ENCODE peak calls at places on chromosomes 3 and 15, in four cellular contexts. One of them, this sample, is unnamed.

GRCh38 chr15:78989701-78990248 is 44.9 kb upstream of the CTSH start:
- DNase-seq in mesendoderm: no peak
- DNase-seq in IMR-90: no peak
- DNase-seq in H1: no peak
- DNase-seq in this sample: no peak

GRCh38 chr3:194296448-194296831 is 54.7 kb downstream of the CPN2 start:
- DNase-seq in mesendoderm: peak; percentile 97
- DNase-seq in H1: no peak
- DNase-seq in IMR-90: peak; percentile 50
- DNase-seq in this sample: peak; percentile 54

GRCh38 chr15:29668120-29668602 is 154.1 kb downstream of the TJP1 start:
- DNase-seq in H1: peak; percentile 83
- DNase-seq in IMR-90: peak; percentile 88
- DNase-seq in mesendoderm: peak; percentile 95
- DNase-seq in this sample: peak; percentile 91

GRCh38 chr3:53230041-53230621 is 25.7 kb downstream of the TKT start:
- DNase-seq in H1: no peak
- DNase-seq in mesendoderm: peak; percentile 51
- DNase-seq in IMR-90: no peak
- DNase-seq in this sample: peak; percentile 61

GRCh38 chr15:30023798-30024295 is 58.9 kb upstream of the GOLGA8J start:
- DNase-seq in H1: no peak
- DNase-seq in mesendoderm: no peak
- DNase-seq in IMR-90: peak; percentile 23
- DNase-seq in this sample: no peak

GRCh38 chr3:183233986-183234385 is 19.1 kb upstream of the B3GNT5 start:
- DNase-seq in mesendoderm: no peak
- DNase-seq in H1: no peak
- DNase-seq in IMR-90: no peak
- DNase-seq in this sample: no peak

GRCh38 chr15:101055411-101055810 is 136.3 kb downstream of the LRRK1 start:
- DNase-seq in mesendoderm: no peak
- DNase-seq in IMR-90: no peak
- DNase-seq in H1: peak; percentile 24
- DNase-seq in this sample: no peak

GRCh38 chr3:38129058-38129457 is 7.9 kb downstream of the ACAA1 start:
- DNase-seq in mesendoderm: no peak
- DNase-seq in IMR-90: no peak
- DNase-seq in H1: no peak
- DNase-seq in this sample: no peak

GRCh38 chr3:197830967-197831313 is 39.9 kb downstream of the LRCH3 start:
- DNase-seq in H1: no peak
- DNase-seq in mesendoderm: no peak
- DNase-seq in IMR-90: no peak
- DNase-seq in this sample: no peak

GRCh38 chr15:62782100-62782791 is 260.3 kb upstream of the TPM1 start:
- DNase-seq in H1: peak; percentile 56
- DNase-seq in mesendoderm: peak; percentile 80
- DNase-seq in IMR-90: peak; percentile 85
- DNase-seq in this sample: peak; percentile 62

GRCh38 chr15:62786123-62786825 is 256.3 kb upstream of the TPM1 start:
- DNase-seq in H1: no peak
- DNase-seq in IMR-90: no peak
- DNase-seq in mesendoderm: no peak
- DNase-seq in this sample: no peak

GRCh38 chr15:62781081-62781497 is 261.5 kb upstream of the TPM1 start:
- DNase-seq in H1: no peak
- DNase-seq in mesendoderm: no peak
- DNase-seq in IMR-90: no peak
- DNase-seq in this sample: no peak

GRCh38 chr15:62782896-62783295 is 259.7 kb upstream of the TPM1 start:
- DNase-seq in IMR-90: peak; percentile 25
- DNase-seq in H1: no peak
- DNase-seq in mesendoderm: no peak
- DNase-seq in this sample: no peak

DNA sequence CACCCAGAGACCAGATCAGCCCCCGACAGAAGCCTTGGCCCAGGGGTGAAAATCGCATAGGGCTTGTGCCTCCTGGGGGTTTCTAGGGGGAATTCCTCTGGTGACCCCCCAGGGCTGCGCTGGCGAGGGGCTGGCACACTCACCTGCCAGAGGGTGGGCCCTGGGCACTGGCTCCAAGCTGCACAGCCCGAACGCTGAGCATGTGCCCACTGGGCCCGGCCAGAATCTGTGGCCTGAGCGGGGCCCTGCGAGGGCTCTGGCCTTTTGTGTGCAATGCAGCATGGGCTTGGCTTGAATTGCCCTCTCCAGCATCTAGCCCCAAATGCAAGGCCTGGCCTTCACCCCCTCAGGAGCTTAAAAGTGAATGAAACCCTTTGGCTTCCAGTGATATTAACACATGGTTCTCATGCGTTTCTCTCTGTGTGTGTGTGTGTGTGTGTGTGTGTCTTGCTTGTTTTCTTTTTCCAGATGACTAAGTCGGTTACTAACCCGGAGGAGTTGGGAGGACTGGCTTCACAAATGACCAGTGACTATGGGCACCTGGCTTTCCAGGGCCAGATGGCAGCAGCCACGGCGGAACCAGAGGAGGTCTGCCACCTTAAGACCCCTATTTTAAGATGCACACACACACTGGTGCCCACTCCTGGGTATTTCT is 259.1 kb upstream of the TPM1 start:
- DNase-seq in H1: no peak
- DNase-seq in IMR-90: peak; percentile 93
- DNase-seq in mesendoderm: no peak
- DNase-seq in this sample: no peak
- H3K4me1 ChIP-seq in H1: peaks cover 5% of the 10 kb centered on the region
- H3K4me1 ChIP-seq in IMR-90: peaks cover 20% of the 10 kb centered on the region
- H3K4me1 ChIP-seq in mesendoderm: no peaks in the 10 kb centered on the region
- H3K4me1 ChIP-seq in this sample: no peaks in the 10 kb centered on the region

GRCh38 chr3:139532996-139533395 is 6.5 kb downstream of the RBP1 start:
- DNase-seq in H1: no peak
- DNase-seq in mesendoderm: no peak
- DNase-seq in IMR-90: peak; percentile 5
- DNase-seq in this sample: no peak

GRCh38 chr3:139537325-139537724 is 2.2 kb downstream of the RBP1 start:
- DNase-seq in H1: no peak
- DNase-seq in IMR-90: peak; percentile 75
- DNase-seq in mesendoderm: peak; percentile 62
- DNase-seq in this sample: no peak

GRCh38 chr3:139534992-139535879 is 4.3 kb downstream of the RBP1 start:
- DNase-seq in mesendoderm: peak; percentile 67
- DNase-seq in H1: no peak
- DNase-seq in IMR-90: peak; percentile 79
- DNase-seq in this sample: peak; percentile 43

GRCh38 chr3:139533781-139534443 is 5.6 kb downstream of the RBP1 start:
- DNase-seq in H1: no peak
- DNase-seq in mesendoderm: no peak
- DNase-seq in IMR-90: peak; percentile 65
- DNase-seq in this sample: no peak

DNA sequence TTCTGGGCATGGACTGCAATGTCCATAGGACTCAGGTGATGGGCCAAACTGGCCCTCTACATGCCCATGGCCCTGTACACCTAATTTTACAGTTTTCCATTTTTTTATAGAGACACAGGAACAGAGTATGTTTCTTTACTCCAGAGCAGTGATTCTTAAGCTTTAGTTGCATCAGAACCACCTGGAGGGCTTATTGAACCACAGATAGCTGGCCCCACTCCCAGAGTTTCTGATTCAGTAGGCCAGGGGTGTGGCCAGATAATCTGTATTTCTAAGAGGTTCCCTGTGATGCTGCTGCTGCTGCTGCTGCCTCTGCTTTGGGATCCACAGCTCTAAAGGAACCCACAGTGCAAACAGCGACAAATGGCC is 5.1 kb downstream of the RBP1 start:
- DNase-seq in mesendoderm: no peak
- DNase-seq in IMR-90: peak; percentile 94
- DNase-seq in H1: no peak
- DNase-seq in this sample: no peak
- H3K27ac ChIP-seq in mesendoderm: no peak overlapping the region
- H3K27ac ChIP-seq in IMR-90: peak overlapping the region; percentile 69
- H3K27ac ChIP-seq in H1: no peak overlapping the region
- H3K27ac ChIP-seq in this sample: no peak overlapping the region

GRCh38 chr3:139608924-139609323 is 68.8 kb downstream of the NMNAT3 start:
- DNase-seq in H1: no peak
- DNase-seq in mesendoderm: no peak
- DNase-seq in IMR-90: no peak
- DNase-seq in this sample: no peak
- H3K56ac ChIP-seq in H1: no peak overlapping the region
- H3K56ac ChIP-seq in mesendoderm: no peak overlapping the region
- H3K56ac ChIP-seq in IMR-90: no peak overlapping the region
- H3K56ac ChIP-seq in this sample: no peak overlapping the region

DNA sequence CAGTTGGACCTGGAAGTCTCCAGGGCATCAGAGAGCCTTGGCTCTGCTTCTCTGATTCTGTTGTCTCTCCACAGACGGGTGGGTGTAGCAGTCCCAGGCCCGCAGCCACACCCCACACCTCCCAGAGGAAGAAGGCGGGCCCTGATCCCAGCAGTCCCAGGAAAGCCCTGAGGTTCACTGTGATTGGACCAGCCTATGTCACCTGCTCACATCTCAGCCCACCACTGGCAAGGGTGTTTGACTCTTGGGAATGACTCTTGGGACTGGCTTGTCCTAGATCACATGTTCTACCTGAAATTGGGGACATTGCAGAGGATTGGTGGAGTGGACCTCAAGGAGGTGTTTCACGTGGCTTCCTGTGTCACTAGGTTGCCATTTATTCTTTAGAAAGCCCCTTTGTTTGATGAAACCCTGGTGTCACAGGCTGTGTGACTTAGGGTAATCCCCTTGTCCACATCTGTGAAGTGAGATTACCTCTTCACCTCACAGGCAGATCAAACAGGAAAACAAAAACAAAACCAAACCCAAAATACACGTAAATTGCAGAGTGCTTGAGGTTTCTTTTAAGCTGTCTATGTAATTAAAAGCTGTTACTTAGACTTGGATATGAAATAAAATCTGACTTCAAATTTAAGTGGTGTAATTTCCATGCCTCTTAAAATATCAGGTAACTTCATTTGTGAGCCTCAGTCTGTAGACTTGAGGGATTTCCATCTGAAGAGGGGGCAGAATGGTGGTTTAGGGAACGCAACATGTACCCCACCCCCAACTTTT is 26.7 kb downstream of the FLNB start:
- DNase-seq in H1: no peak
- DNase-seq in mesendoderm: peak; percentile 70
- DNase-seq in IMR-90: no peak
- DNase-seq in this sample: peak; percentile 55
- H3K4me1 ChIP-seq in H1: peaks cover 36% of the 10 kb centered on the region
- H3K4me1 ChIP-seq in mesendoderm: peaks cover 28% of the 10 kb centered on the region
- H3K4me1 ChIP-seq in IMR-90: peaks cover 12% of the 10 kb centered on the region
- H3K4me1 ChIP-seq in this sample: peaks cover 19% of the 10 kb centered on the region

GRCh38 chr3:195550723-195551122 is 7.6 kb upstream of the PPP1R2 start:
- DNase-seq in mesendoderm: no peak
- DNase-seq in H1: no peak
- DNase-seq in IMR-90: no peak
- DNase-seq in this sample: no peak

GRCh38 chr3:195548496-195548895 is 5.4 kb upstream of the PPP1R2 start:
- DNase-seq in IMR-90: no peak
- DNase-seq in H1: no peak
- DNase-seq in mesendoderm: peak; percentile 70
- DNase-seq in this sample: no peak

GRCh38 chr3:195551381-195551978 is 8.4 kb upstream of the PPP1R2 start:
- DNase-seq in H1: no peak
- DNase-seq in IMR-90: no peak
- DNase-seq in mesendoderm: no peak
- DNase-seq in this sample: no peak

GRCh38 chr3:195549001-195549400 is 5.9 kb upstream of the PPP1R2 start:
- DNase-seq in IMR-90: no peak
- DNase-seq in H1: no peak
- DNase-seq in mesendoderm: no peak
- DNase-seq in this sample: no peak

DNA sequence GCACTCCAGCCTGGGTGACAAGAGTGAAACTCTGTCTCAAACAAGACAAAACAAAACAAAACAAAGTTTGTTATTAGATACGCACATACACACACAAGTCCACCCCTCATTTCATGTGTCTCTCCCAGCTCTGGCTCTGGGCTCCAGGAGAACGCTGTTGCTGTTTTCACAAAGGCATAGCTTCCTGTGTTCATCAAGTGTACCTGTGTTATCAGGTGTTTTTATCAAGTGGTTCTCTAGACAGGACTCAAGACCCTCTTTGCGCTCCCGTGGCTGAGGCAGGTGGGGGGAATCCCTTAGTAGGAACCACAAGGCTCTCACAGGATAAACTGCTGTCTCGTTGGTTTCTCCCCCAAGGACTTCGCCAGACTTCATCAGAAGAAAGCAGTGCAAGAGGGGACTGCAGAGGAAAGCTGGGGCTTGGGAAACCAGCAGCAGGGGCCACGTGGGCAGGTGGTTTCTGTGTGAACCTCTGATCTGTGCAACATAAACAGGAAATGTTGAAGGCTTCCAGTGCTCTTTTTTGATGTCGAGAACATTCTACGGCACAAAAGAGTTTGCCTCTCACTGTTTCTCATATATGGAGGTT is 6.9 kb upstream of the PPP1R2 start:
- DNase-seq in IMR-90: no peak
- DNase-seq in mesendoderm: no peak
- DNase-seq in H1: no peak
- DNase-seq in this sample: no peak
- H3K27ac ChIP-seq in IMR-90: no peak overlapping the region
- H3K27ac ChIP-seq in mesendoderm: no peak overlapping the region
- H3K27ac ChIP-seq in H1: no peak overlapping the region
- H3K27ac ChIP-seq in this sample: no peak overlapping the region

GRCh38 chr3:126252373-126252772 is 72.0 kb upstream of the ALDH1L1 start:
- DNase-seq in H1: no peak
- DNase-seq in IMR-90: no peak
- DNase-seq in mesendoderm: no peak
- DNase-seq in this sample: no peak
- H3K56ac ChIP-seq in H1: no peak overlapping the region
- H3K56ac ChIP-seq in IMR-90: no peak overlapping the region
- H3K56ac ChIP-seq in mesendoderm: no peak overlapping the region
- H3K56ac ChIP-seq in this sample: no peak overlapping the region

GRCh38 chr3:32835943-32836342 is 18.1 kb downstream of the TRIM71 start:
- DNase-seq in IMR-90: no peak
- DNase-seq in H1: no peak
- DNase-seq in mesendoderm: peak; percentile 84
- DNase-seq in this sample: peak; percentile 82
- H3K4me1 ChIP-seq in IMR-90: no peaks in the 10 kb centered on the region
- H3K4me1 ChIP-seq in H1: peaks cover 46% of the 10 kb centered on the region
- H3K4me1 ChIP-seq in mesendoderm: peaks cover 36% of the 10 kb centered on the region
- H3K4me1 ChIP-seq in this sample: peaks cover 38% of the 10 kb centered on the region

This sample was measured in H9.